ENCODE peak calls at places on chromosome 1, in eight cellular contexts. P is heart right ventricle, I is cardiac muscle cell, Q is stomach, K is adrenal gland, L is heart left ventricle, O is spleen, A is mammary epithelial cell. T is an unnamed sample.

GRCh38 chr1:218462591-218462990 is 117.5 kb downstream of the TGFB2 start:
- DNase-seq in P (no peak), K (no peak), O (no peak), A (no peak), L (no peak), I (peak; percentile 6), Q (no peak), T (no peak)

GRCh38 chr1:40649592-40649930 is 15.9 kb downstream of the RIMS3 start:
- DNase-seq in L (no peak), O (peak; percentile 17), K (no peak), P (no peak), I (no peak), A (no peak), Q (no peak), T (no peak)

GRCh38 chr1:51833700-51834099 is 44.8 kb downstream of the NRDC start:
- DNase-seq in Q (no peak), A (no peak), K (no peak), O (no peak), L (no peak), P (no peak), I (no peak), T (no peak)

GRCh38 chr1:54989473-54989872 is 9.0 kb downstream of the TMEM61 start:
- DNase-seq in L (no peak), K (peak; percentile 58), Q (peak; percentile 57), I (no peak), P (no peak), O (no peak), A (no peak), T (no peak)

GRCh38 chr1:35544976-35545375 is 12.2 kb downstream of the KIAA0319L start:
- DNase-seq in Q (no peak), I (peak; percentile 78), L (no peak), O (no peak), A (no peak), K (peak; percentile 69), P (no peak), T (peak; percentile 56)

GRCh38 chr1:235022341-235023196 is 106.1 kb downstream of the TOMM20 start:
- DNase-seq in L (no peak), P (no peak), K (no peak), O (peak; percentile 32), Q (no peak), I (peak; percentile 38), A (no peak), T (no peak)

GRCh38 chr1:210905944-210906453 is 227.9 kb downstream of the KCNH1 start:
- DNase-seq in P (no peak), L (no peak), Q (no peak), O (no peak), A (no peak), I (no peak), K (no peak), T (no peak)

GRCh38 chr1:55981015-55981635 is 598.2 kb downstream of the PLPP3 start:
- DNase-seq in A (no peak), Q (no peak), I (peak; percentile 48), L (no peak), O (no peak), P (no peak), K (no peak), T (no peak)

GRCh38 chr1:22184892-22185612 is 42.2 kb upstream of the WNT4 start:
- DNase-seq in K (peak; percentile 27), P (no peak), Q (peak; percentile 29), I (peak; percentile 58), L (no peak), O (no peak), A (peak; percentile 48), T (peak; percentile 83)

GRCh38 chr1:97500696-97501297 is 420.0 kb downstream of the DPYD start:
- DNase-seq in A (no peak), I (peak; percentile 19), L (no peak), P (no peak), O (no peak), Q (no peak), K (no peak), T (no peak)

GRCh38 chr1:110390692-110391232 is at the start of gene SLC16A4:
- DNase-seq in I (peak; percentile 69), A (peak; percentile 80), Q (no peak), L (no peak), K (no peak), P (no peak), O (no peak), T (peak; percentile 34)

GRCh38 chr1:150127464-150127863 is 22.3 kb upstream of the PLEKHO1 start:
- DNase-seq in K (no peak), P (no peak), I (no peak), A (no peak), Q (no peak), L (no peak), O (no peak), T (no peak)

GRCh38 chr1:4725416-4725815 is 71.0 kb downstream of the AJAP1 start:
- DNase-seq in K (no peak), P (no peak), Q (no peak), O (no peak), L (no peak), I (no peak), A (no peak), T (no peak)

GRCh38 chr1:197486948-197487347 is 218.9 kb downstream of the CRB1 start:
- DNase-seq in O (no peak), A (no peak), K (no peak), I (peak; percentile 55), L (no peak), Q (no peak), P (no peak), T (no peak)

GRCh38 chr1:153728305-153729066 is 636 bp downstream of the INTS3 start:
- DNase-seq in P (peak; percentile 44), L (peak; percentile 43), A (peak; percentile 9), Q (no peak), K (peak; percentile 50), I (peak; percentile 71), O (peak; percentile 88), T (peak; percentile 84)

GRCh38 chr1:184753608-184754478 is 815 bp downstream of the EDEM3 start:
- DNase-seq in A (peak; percentile 12), K (peak; percentile 65), O (peak; percentile 94), Q (peak; percentile 45), L (peak; percentile 45), I (peak; percentile 44), P (peak; percentile 46), T (no peak)

GRCh38 chr1:118977591-118977990 is 10.6 kb downstream of the TBX15 start:
- DNase-seq in A (no peak), P (no peak), O (no peak), L (no peak), I (no peak), Q (no peak), K (no peak), T (no peak)

GRCh38 chr1:118981436-118981835 is 6.7 kb downstream of the TBX15 start:
- DNase-seq in I (no peak), Q (no peak), A (no peak), P (no peak), K (no peak), L (no peak), O (no peak), T (no peak)

GRCh38 chr1:118979754-118980270 is 8.3 kb downstream of the TBX15 start:
- DNase-seq in L (no peak), Q (no peak), O (no peak), I (no peak), K (no peak), P (no peak), A (no peak), T (peak; percentile 85)

GRCh38 chr1:118982281-118982680 is 5.9 kb downstream of the TBX15 start:
- DNase-seq in K (no peak), L (no peak), Q (no peak), I (no peak), O (no peak), A (no peak), P (no peak), T (no peak)

DNA sequence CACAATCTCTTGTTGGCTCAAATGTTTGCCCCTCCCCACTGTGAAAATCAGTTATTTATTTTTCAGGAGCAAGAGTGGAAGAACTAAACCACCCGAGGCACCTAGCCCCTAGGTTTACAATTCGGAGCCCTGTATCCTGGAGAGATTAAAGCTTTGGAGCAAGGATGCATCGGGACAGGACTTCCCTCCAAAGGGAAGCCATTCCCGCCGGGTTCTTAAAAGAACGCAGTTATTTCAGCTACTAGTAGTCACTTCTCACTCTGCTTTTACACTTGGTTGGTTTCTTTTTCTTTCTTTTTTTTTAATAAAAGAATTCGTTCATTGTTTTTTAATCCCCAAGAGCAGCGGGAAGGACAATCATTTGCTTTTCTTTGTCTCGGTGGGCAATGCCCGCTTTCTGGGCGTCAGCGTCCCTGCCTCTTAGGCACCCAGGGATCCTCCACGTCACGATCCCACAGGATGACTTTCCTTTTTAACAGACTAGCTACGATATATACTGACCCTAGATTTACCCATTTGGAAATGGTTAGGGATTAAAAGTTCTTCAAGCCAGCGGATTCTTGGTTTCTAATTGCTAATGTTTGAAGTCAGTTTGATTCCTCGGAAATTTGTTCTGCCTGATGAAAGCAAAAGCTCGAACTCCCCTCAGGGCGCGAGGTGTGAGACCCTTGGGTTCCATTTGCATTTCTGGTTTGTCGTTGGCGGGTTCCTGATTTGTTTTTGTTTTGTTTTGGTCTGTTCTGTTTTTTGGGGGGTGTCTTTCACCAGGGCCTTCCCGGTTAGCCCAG is 9.0 kb downstream of the TBX15 start:
- DNase-seq in K (no peak), A (no peak), I (no peak), O (no peak), Q (no peak), P (no peak), L (no peak), T (peak; percentile 44)
- H3K36me3 ChIP-seq in K (no peaks in the 10 kb centered on the region), A (no peaks in the 10 kb centered on the region), I (no peaks in the 10 kb centered on the region), O (no peaks in the 10 kb centered on the region), Q (no peaks in the 10 kb centered on the region), P (no peaks in the 10 kb centered on the region), L (no peaks in the 10 kb centered on the region), T (no peaks in the 10 kb centered on the region)

DNA sequence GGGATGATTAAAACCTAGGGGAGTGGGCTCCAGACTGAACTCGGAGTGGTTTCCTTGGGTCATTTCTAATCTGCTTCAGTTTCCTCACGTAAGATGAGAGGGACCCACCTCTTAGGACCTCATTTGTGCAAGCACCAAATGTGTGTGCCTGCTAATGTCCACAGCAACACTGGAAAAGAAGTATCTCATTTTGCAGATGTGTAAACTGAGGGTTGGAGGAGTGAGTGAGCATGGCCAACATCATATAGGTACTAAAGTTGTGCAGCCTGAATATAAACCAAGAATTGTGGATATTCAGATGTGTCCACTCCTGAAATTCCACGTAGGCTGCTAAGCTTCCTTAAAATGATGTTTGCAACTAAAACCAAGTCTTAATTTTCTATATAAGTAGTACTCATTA is 51.7 kb downstream of the GADD45A start:
- DNase-seq in I (no peak), A (no peak), O (no peak), P (no peak), K (no peak), Q (no peak), L (no peak), T (no peak)
- H3K4me3 ChIP-seq in I (no peak overlapping the region), A (no peak overlapping the region), O (no peak overlapping the region), P (no peak overlapping the region), K (no peak overlapping the region), Q (no peak overlapping the region), L (no peak overlapping the region), T (no peak overlapping the region)

DNA sequence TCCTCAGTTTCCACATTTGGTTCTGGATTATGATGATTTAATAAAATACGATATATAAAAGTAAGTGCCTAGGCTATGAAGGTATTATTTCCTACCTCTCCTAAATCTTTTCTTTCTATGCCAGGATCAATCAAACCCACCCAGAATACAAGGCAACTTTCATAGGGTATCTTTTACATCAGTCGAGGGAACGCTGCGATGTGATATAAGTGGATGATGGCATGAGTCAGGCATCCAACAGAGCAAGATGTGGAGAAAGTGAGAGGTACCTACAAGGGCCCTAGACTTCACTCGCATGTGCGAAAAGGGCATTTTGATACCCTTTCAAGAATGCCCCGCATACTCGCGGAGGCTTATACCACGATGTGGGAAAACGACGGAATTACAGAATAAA is 730 bp downstream of the TTLL7 start:
- DNase-seq in Q (no peak), P (no peak), O (no peak), I (peak; percentile 40), L (no peak), A (peak; percentile 4), K (no peak), T (no peak)
- H3K27me3 ChIP-seq in Q (peaks cover 10% of the 10 kb centered on the region), P (no peaks in the 10 kb centered on the region), O (peaks cover 30% of the 10 kb centered on the region), I (peaks cover 62% of the 10 kb centered on the region), L (peaks cover 11% of the 10 kb centered on the region), A (no peaks in the 10 kb centered on the region), K (no peaks in the 10 kb centered on the region), T (peaks cover 48% of the 10 kb centered on the region)

GRCh38 chr1:247329097-247329617 is 2.5 kb downstream of the ZNF496 start:
- DNase-seq in K (no peak), L (no peak), A (no peak), P (no peak), Q (no peak), I (no peak), O (peak; percentile 58), T (no peak)
- H3K36me3 ChIP-seq in K (no peaks in the 10 kb centered on the region), L (peaks cover 57% of the 10 kb centered on the region), A (peaks cover 2% of the 10 kb centered on the region), P (peaks cover 40% of the 10 kb centered on the region), Q (peaks cover 38% of the 10 kb centered on the region), I (peaks cover 33% of the 10 kb centered on the region), O (peaks cover 17% of the 10 kb centered on the region), T (peaks cover 26% of the 10 kb centered on the region)